ENCODE peak calls at places on chromosomes 12 and 14, in seven cellular contexts. Z, E, L, W, P, R and G are unnamed samples.

GRCh38 chr12:44812062-44812461 is 64.1 kb downstream of the NELL2 start:
- DNase-seq in Z (no peak), E (no peak), L (no peak), W (no peak), P (no peak), R (no peak), G (no peak)

GRCh38 chr12:108495054-108495453 is 20.0 kb upstream of the FICD start:
- DNase-seq in Z (no peak), E (peak), L (no peak), W (peak), P (peak), R (peak), G (no peak)

GRCh38 chr12:21941522-21942376 is 523 bp upstream of the ABCC9 start:
- DNase-seq in Z (no peak), E (no peak), L (peak), W (peak), P (no peak), R (peak), G (no peak)

GRCh38 chr14:57502581-57503254 is 9.1 kb upstream of the CCDC198 start:
- DNase-seq in Z (no peak), E (no peak), L (no peak), W (no peak), P (no peak), R (no peak), G (no peak)

GRCh38 chr12:73769337-73769736 is 768.3 kb upstream of the ATXN7L3B start:
- DNase-seq in Z (no peak), E (no peak), L (no peak), W (no peak), P (no peak), R (no peak), G (no peak)

GRCh38 chr14:92460916-92461579 is 52.5 kb upstream of the RIN3 start:
- DNase-seq in Z (no peak), E (no peak), L (no peak), W (no peak), P (no peak), R (no peak), G (no peak)

GRCh38 chr12:12726543-12727093 is 9.4 kb downstream of the CDKN1B start:
- DNase-seq in Z (no peak), E (peak), L (no peak), W (no peak), P (no peak), R (no peak), G (no peak)

GRCh38 chr12:123232472-123232806 is 502 bp downstream of the MPHOSPH9 start:
- DNase-seq in Z (no peak), E (peak), L (peak), W (no peak), P (no peak), R (no peak), G (no peak)

GRCh38 chr12:57111046-57111698 is at the start of gene STAT6:
- DNase-seq in Z (peak), E (peak), L (peak), W (peak), P (peak), R (peak), G (peak)

GRCh38 chr14:102545461-102546265 is 36.1 kb upstream of the ANKRD9 start:
- DNase-seq in Z (no peak), E (no peak), L (no peak), W (peak), P (no peak), R (no peak), G (no peak)

GRCh38 chr14:100784523-100785337 is 41.2 kb upstream of the MEG3 start:
- DNase-seq in Z (no peak), E (no peak), L (no peak), W (no peak), P (no peak), R (no peak), G (no peak)

GRCh38 chr12:50087995-50088394 is 2.9 kb downstream of the SMARCD1 start:
- DNase-seq in Z (no peak), E (no peak), L (no peak), W (no peak), P (no peak), R (no peak), G (no peak)

GRCh38 chr14:90609376-90609775 is 206.9 kb downstream of the TTC7B start:
- DNase-seq in Z (no peak), E (no peak), L (no peak), W (no peak), P (no peak), R (no peak), G (no peak)

GRCh38 chr12:122235741-122236140 is 9.9 kb upstream of the DIABLO start:
- DNase-seq in Z (no peak), E (no peak), L (no peak), W (no peak), P (no peak), R (no peak), G (no peak)

GRCh38 chr14:85532981-85533820 is 3.3 kb downstream of the FLRT2 start:
- DNase-seq in Z (no peak), E (peak), L (peak), W (peak), P (no peak), R (peak), G (no peak)

GRCh38 chr14:64792231-64792630 is 87.5 kb downstream of the SPTB start:
- DNase-seq in Z (no peak), E (no peak), L (no peak), W (no peak), P (no peak), R (no peak), G (no peak)

GRCh38 chr12:102026728-102027127 is 35.1 kb downstream of the WASHC3 start:
- DNase-seq in Z (no peak), E (no peak), L (no peak), W (peak), P (no peak), R (no peak), G (no peak)

GRCh38 chr14:21203470-21204166 is 47.8 kb upstream of the OR5AU1 start:
- DNase-seq in Z (no peak), E (no peak), L (no peak), W (no peak), P (no peak), R (no peak), G (no peak)

GRCh38 chr12:127761880-127762279 is 505.1 kb upstream of the TMEM132C start:
- DNase-seq in Z (no peak), E (no peak), L (no peak), W (no peak), P (no peak), R (no peak), G (no peak)

GRCh38 chr12:57397441-57397840 is 33.4 kb downstream of the R3HDM2 start:
- DNase-seq in Z (no peak), E (no peak), L (no peak), W (no peak), P (no peak), R (no peak), G (no peak)

GRCh38 chr12:38053655-38054464 is 262.7 kb upstream of the ALG10B start:
- DNase-seq in Z (no peak), E (peak), L (no peak), W (no peak), P (peak), R (no peak), G (no peak)

GRCh38 chr12:31715283-31715825 is 13.5 kb downstream of the AMN1 start:
- DNase-seq in Z (no peak), E (no peak), L (no peak), W (no peak), P (peak), R (no peak), G (peak)

GRCh38 chr12:124389537-124390441 is 94.9 kb downstream of the RFLNA start:
- DNase-seq in Z (no peak), E (no peak), L (no peak), W (peak), P (no peak), R (no peak), G (no peak)

GRCh38 chr12:48970702-48971334 is 717 bp downstream of the WNT10B start:
- DNase-seq in Z (no peak), E (no peak), L (no peak), W (no peak), P (no peak), R (no peak), G (no peak)

DNA sequence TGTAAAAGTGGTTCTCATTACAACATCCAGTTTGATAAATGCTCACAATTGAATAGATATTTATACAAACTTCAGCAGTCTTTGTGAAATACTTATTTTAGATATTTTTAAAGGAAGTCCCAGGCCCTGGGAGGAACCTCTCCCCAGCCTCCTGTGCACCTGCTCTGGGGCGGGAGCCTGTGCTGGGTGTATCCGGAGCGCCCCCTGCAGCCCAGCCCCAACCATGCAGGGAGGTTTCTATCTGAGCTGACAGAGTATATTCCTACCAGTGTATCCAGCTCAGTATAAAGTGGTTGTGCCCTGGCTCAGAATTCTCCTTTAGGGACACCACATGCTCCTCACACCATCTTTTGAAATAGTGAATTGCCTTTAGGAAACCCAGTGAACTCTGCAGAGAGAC is 851.8 kb downstream of the TMEM121 start:
- DNase-seq in Z (no peak), E (no peak), L (no peak), W (no peak), P (no peak), R (no peak), G (no peak)
- TF ChIP-seq CTCF in Z (no peak), E (no peak), L (no peak), W (no peak), P (no peak), R (no peak), G (peak)

GRCh38 chr12:112564160-112564559 is 145.4 kb downstream of the PTPN11 start:
- DNase-seq in Z (no peak), E (no peak), L (no peak), W (peak), P (no peak), R (no peak), G (no peak)
- TF ChIP-seq CTCF in Z (no peak), E (peak), L (no peak), W (peak), P (no peak), R (no peak), G (no peak)

GRCh38 chr12:452667-453210 is 7.0 kb upstream of the B4GALNT3 start:
- DNase-seq in Z (no peak), E (no peak), L (no peak), W (no peak), P (no peak), R (no peak), G (no peak)
- TF ChIP-seq CTCF in Z (no peak), E (no peak), L (no peak), W (no peak), P (no peak), R (no peak), G (peak)

GRCh38 chr12:131980263-131980662 is 30.5 kb downstream of the EP400 start:
- DNase-seq in Z (no peak), E (no peak), L (no peak), W (no peak), P (no peak), R (no peak), G (no peak)
- TF ChIP-seq CTCF in Z (no peak), E (peak), L (no peak), W (no peak), P (no peak), R (no peak), G (no peak)

GRCh38 chr14:74207943-74208342 is 31.3 kb upstream of the VSX2 start:
- DNase-seq in Z (no peak), E (no peak), L (no peak), W (peak), P (no peak), R (no peak), G (no peak)
- TF ChIP-seq CTCF in Z (no peak), E (no peak), L (no peak), W (peak), P (no peak), R (peak), G (no peak)

GRCh38 chr12:64694130-64695078 is 64.8 kb downstream of the GNS start:
- DNase-seq in Z (no peak), E (no peak), L (no peak), W (no peak), P (no peak), R (no peak), G (no peak)
- TF ChIP-seq CTCF in Z (no peak), E (no peak), L (no peak), W (no peak), P (no peak), R (no peak), G (no peak)

DNA sequence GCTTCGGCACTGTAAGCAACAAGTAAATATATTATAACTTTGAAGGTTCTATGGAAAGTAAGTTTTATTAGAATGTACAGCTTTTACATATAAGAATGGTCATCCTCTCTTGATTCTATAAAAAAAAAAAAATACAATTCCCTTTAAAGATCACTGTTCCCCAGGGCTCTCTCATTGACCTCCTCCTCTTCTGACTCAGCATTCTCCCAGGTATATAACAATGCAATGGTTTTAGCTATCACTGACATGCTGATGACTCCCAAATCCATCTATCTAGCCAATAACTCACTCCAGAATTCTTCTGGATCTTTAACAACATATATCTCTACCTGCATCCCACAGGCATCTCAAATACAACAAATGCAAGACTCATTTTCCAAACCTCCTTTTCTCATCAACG is 62.7 kb downstream of the EEA1 start:
- DNase-seq in Z (no peak), E (no peak), L (no peak), W (no peak), P (no peak), R (no peak), G (no peak)
- TF ChIP-seq CTCF in Z (no peak), E (no peak), L (no peak), W (no peak), P (no peak), R (no peak), G (no peak)